ENCODE peak calls at places on chromosomes 7 and 10, in ten cellular contexts. E is suprapubic skin; Z is CD4-positive, CD25-positive, alpha-beta regulatory T cell; Q is hepatocyte; W is choroid plexus epithelial cell; I is right lobe of liver; J is heart right ventricle; T is AG04449; G is cardiac fibroblast; U is fibroblast of mammary gland. X is an unnamed sample.

GRCh38 chr7:22460363-22460988 is 39.5 kb downstream of the STEAP1B start:
- DNase-seq in U (no peak), I (no peak), J (no peak), Q (no peak), W (no peak), T (no peak), Z (no peak), E (no peak), G (no peak), X (no peak)

GRCh38 chr7:102125127-102125561 is 161.5 kb upstream of the SH2B2 start:
- DNase-seq in Q (peak), J (peak), T (peak), Z (no peak), I (no peak), U (peak), G (peak), E (no peak), W (peak), X (no peak)

GRCh38 chr7:19224951-19225350 is 79.7 kb upstream of the FERD3L start:
- DNase-seq in Q (no peak), U (no peak), W (peak), E (no peak), G (no peak), T (no peak), I (no peak), J (no peak), Z (no peak), X (no peak)

GRCh38 chr10:24519950-24520349 is 203.7 kb downstream of the ARHGAP21 start:
- DNase-seq in U (no peak), I (no peak), T (no peak), G (no peak), Q (no peak), Z (peak), J (no peak), W (no peak), E (no peak), X (peak)

GRCh38 chr7:66627151-66627681 is 1.5 kb upstream of the KCTD7 start:
- DNase-seq in U (peak), J (no peak), I (no peak), Q (peak), Z (no peak), E (no peak), W (peak), T (no peak), G (peak), X (no peak)

GRCh38 chr7:105769951-105770628 is 106.3 kb downstream of the ATXN7L1 start:
- DNase-seq in T (no peak), Z (no peak), E (no peak), W (no peak), J (no peak), G (peak), Q (no peak), I (no peak), U (peak), X (no peak)

GRCh38 chr7:1787241-1787640 is 117.2 kb downstream of the ELFN1 start:
- DNase-seq in Q (no peak), T (no peak), I (no peak), E (peak), Z (no peak), W (no peak), G (no peak), J (no peak), U (no peak), X (no peak)

GRCh38 chr7:68133045-68133444 is 1136.4 kb downstream of the TYW1 start:
- DNase-seq in U (no peak), I (no peak), W (no peak), Q (no peak), T (no peak), E (no peak), G (no peak), Z (no peak), J (no peak), X (no peak)

GRCh38 chr10:24350111-24350921 is 141.4 kb downstream of the KIAA1217 start:
- DNase-seq in G (peak), Z (no peak), E (no peak), J (no peak), W (peak), Q (no peak), U (peak), I (no peak), T (peak), X (peak)

GRCh38 chr10:30967654-30968421 is 63.8 kb downstream of the ZNF438 start:
- DNase-seq in I (no peak), T (no peak), G (no peak), E (no peak), W (no peak), Z (no peak), Q (peak), J (no peak), U (no peak), X (no peak)

GRCh38 chr10:106043833-106044232 is 1120.7 kb downstream of the SORCS1 start:
- DNase-seq in U (peak), G (peak), E (no peak), Q (peak), Z (no peak), T (no peak), I (no peak), W (peak), J (no peak), X (no peak)

GRCh38 chr10:19658131-19658530 is 158.1 kb upstream of the PLXDC2 start:
- DNase-seq in E (no peak), J (no peak), G (peak), U (no peak), I (no peak), T (no peak), W (peak), Z (no peak), Q (no peak), X (no peak)

GRCh38 chr7:91767820-91768219 is 112.7 kb downstream of the MTERF1 start:
- DNase-seq in Q (no peak), W (no peak), T (no peak), G (no peak), E (no peak), U (no peak), J (no peak), I (no peak), Z (no peak), X (no peak)
- H3K4me3 ChIP-seq in Q (no peak), W (no peak), T (no peak), G (no peak), E (no peak), U (no peak), J (no peak), I (no peak), Z (no peak), X (no peak)

GRCh38 chr7:24821045-24821853 is 64.0 kb upstream of the GSDME start:
- DNase-seq in J (peak), Z (peak), T (no peak), W (peak), Q (peak), I (peak), G (peak), E (peak), U (peak), X (peak)
- H3K4me3 ChIP-seq in J (peak), Z (peak), T (no peak), W (no peak), Q (no peak), I (no peak), G (no peak), E (no peak), U (no peak), X (no peak)

GRCh38 chr10:3494879-3495230 is 290.2 kb downstream of the KLF6 start:
- DNase-seq in T (no peak), Q (no peak), I (no peak), J (no peak), Z (no peak), G (no peak), U (no peak), W (no peak), E (no peak), X (no peak)
- H3K4me3 ChIP-seq in T (no peak), Q (no peak), I (no peak), J (peak), Z (no peak), G (peak), U (no peak), W (no peak), E (no peak), X (no peak)

GRCh38 chr7:150668472-150668911 is 17.0 kb upstream of the GIMAP2 start:
- DNase-seq in U (no peak), Z (peak), E (no peak), I (no peak), Q (no peak), G (no peak), T (no peak), W (no peak), J (no peak), X (peak)
- H3K4me3 ChIP-seq in U (no peak), Z (peak), E (no peak), I (no peak), Q (no peak), G (no peak), T (no peak), W (no peak), J (no peak), X (no peak)

DNA sequence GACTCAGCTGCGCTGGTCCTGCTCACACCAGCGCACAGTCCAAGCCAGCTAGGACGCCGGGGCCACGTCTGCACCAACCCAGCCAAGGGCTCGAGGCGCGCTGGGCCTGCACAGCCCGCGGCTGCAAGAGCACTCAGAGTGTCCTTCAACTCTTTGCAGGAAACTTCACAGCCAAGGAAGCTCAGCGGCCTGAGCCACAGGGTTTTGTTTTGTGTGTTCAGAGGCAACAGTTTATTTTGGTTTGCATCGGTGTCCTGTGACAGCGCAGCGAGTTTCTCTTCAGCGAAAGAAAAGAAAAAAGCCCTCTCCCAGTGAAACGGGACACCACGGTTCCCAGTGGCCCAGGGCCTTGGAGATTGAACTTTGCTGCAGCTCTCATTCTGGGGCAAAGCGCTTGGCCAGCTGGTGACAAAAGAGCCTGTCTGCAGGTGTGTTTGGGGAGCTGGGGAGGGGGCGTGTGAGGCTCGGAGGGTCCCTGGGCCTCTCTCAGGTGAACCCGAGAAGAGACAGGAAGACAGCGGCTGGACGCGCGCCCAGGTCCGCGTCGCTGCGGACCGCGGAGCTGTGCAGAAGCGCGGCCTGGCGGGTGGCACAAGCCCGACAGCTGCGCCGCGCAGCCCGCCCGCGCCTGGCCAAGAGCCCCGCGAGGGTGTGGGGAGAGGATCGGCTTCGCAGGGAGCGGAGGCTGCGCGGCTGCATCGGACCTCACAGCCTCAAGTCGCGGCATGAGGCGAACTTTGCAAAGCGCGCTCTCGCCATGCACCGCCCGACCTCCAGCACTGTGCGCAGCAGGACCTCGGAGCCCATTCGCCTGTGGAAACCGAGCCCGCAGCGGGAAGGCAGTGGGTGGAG is 922 bp downstream of the CXCL12 start:
- DNase-seq in E (peak), Z (no peak), G (peak), T (no peak), J (peak), U (peak), Q (peak), W (peak), I (no peak), X (no peak)
- H3K4me3 ChIP-seq in E (peak), Z (no peak), G (peak), T (peak), J (peak), U (peak), Q (peak), W (peak), I (peak), X (no peak)

GRCh38 chr10:110563132-110563531 is 4.4 kb upstream of the SMC3 start:
- DNase-seq in Z (no peak), Q (no peak), G (peak), T (no peak), E (no peak), W (no peak), U (no peak), I (no peak), J (no peak), X (no peak)
- H3K4me3 ChIP-seq in Z (no peak), Q (no peak), G (no peak), T (no peak), E (no peak), W (no peak), U (no peak), I (no peak), J (no peak), X (no peak)

GRCh38 chr10:75652136-75652535 is 220.7 kb downstream of the LRMDA start:
- DNase-seq in J (no peak), E (no peak), G (no peak), I (no peak), Q (no peak), T (no peak), Z (no peak), W (no peak), U (no peak), X (no peak)
- H3K4me3 ChIP-seq in J (no peak), E (no peak), G (no peak), I (no peak), Q (no peak), T (no peak), Z (no peak), W (no peak), U (no peak), X (no peak)

DNA sequence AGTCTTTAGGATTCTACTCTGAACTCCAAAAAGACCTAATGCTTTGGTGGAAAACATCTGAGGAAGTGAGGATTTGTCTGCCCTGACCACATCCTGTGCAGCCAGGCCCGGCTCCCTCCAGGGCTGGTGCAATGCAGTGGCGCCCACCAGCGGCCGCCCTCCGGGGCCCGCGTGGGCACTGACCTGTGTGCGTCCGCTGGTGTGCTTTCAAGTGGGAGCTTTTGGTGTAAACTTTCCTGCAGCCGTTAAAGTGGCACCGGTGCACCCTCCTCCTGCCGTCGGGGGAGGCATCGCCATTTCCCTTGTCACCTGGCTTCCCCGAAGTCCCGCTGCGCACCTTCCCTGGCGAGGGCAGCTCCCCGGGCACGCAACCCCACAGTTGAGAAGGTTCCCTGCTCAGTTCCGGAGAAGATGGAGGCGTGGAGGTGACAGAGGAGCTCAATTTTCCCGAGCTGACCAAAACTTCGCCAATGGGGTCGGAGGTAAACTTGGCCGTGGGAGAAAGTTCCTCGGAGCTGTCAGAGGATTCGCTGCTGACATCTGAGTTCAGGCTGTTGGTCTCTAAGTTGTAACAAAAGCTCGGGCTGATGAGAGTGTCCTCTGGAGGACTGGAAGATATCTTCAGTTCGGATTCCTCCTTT is 3.4 kb downstream of the KLF6 start:
- DNase-seq in J (peak), Q (no peak), U (peak), G (peak), W (peak), I (peak), Z (peak), T (no peak), E (no peak), X (no peak)
- H3K4me3 ChIP-seq in J (peak), Q (peak), U (peak), G (peak), W (peak), I (peak), Z (peak), T (peak), E (peak), X (no peak)

GRCh38 chr10:14954934-14955333 is 1.0 kb upstream of the DCLRE1C start:
- DNase-seq in J (no peak), G (no peak), T (no peak), E (no peak), U (no peak), Q (no peak), W (no peak), Z (no peak), I (no peak), X (no peak)
- H3K4me3 ChIP-seq in J (peak), G (no peak), T (no peak), E (peak), U (peak), Q (peak), W (no peak), Z (peak), I (peak), X (peak)